ENCODE peak calls at places on chromosomes 11 and 22, in nine cellular contexts. One of them, this sample, is unnamed.

GRCh38 chr11:67303132-67303988 is at the start of gene SSH3:
- DNase-seq in GM23338: peak
- DNase-seq in HAP-1: peak
- DNase-seq in transverse colon: peak
- DNase-seq in skeletal muscle cell: no peak
- DNase-seq in progenitor cell of endocrine pancreas: peak
- DNase-seq in stimulated activated CD8-positive, alpha-beta memory T cell treated with anti-CD3 and anti-CD28 coated beads, Interleukin-7, amount 100 ng/mL, for 48 hours: no peak
- DNase-seq in stimulated activated naive CD4-positive, alpha-beta T cell: no peak
- DNase-seq in AG10803: peak
- DNase-seq in this sample: peak

GRCh38 chr11:12075822-12076821 is 34.3 kb upstream of the MICAL2 start:
- DNase-seq in transverse colon: peak
- DNase-seq in stimulated activated naive CD4-positive, alpha-beta T cell: no peak
- DNase-seq in GM23338: no peak
- DNase-seq in AG10803: peak
- DNase-seq in stimulated activated CD8-positive, alpha-beta memory T cell treated with anti-CD3 and anti-CD28 coated beads, Interleukin-7, amount 100 ng/mL, for 48 hours: no peak
- DNase-seq in progenitor cell of endocrine pancreas: no peak
- DNase-seq in HAP-1: no peak
- DNase-seq in skeletal muscle cell: peak
- DNase-seq in this sample: no peak

GRCh38 chr11:120196857-120197253 is 14.0 kb upstream of the OAF start:
- DNase-seq in stimulated activated naive CD4-positive, alpha-beta T cell: no peak
- DNase-seq in skeletal muscle cell: no peak
- DNase-seq in AG10803: no peak
- DNase-seq in transverse colon: no peak
- DNase-seq in stimulated activated CD8-positive, alpha-beta memory T cell treated with anti-CD3 and anti-CD28 coated beads, Interleukin-7, amount 100 ng/mL, for 48 hours: no peak
- DNase-seq in progenitor cell of endocrine pancreas: no peak
- DNase-seq in HAP-1: no peak
- DNase-seq in GM23338: no peak
- DNase-seq in this sample: no peak

GRCh38 chr11:133228406-133229330 is 303.6 kb downstream of the OPCML start:
- DNase-seq in AG10803: no peak
- DNase-seq in stimulated activated CD8-positive, alpha-beta memory T cell treated with anti-CD3 and anti-CD28 coated beads, Interleukin-7, amount 100 ng/mL, for 48 hours: no peak
- DNase-seq in transverse colon: peak
- DNase-seq in HAP-1: no peak
- DNase-seq in stimulated activated naive CD4-positive, alpha-beta T cell: no peak
- DNase-seq in GM23338: peak
- DNase-seq in skeletal muscle cell: no peak
- DNase-seq in progenitor cell of endocrine pancreas: no peak
- DNase-seq in this sample: no peak

GRCh38 chr11:76652989-76653673 is 17.4 kb downstream of the LRRC32 start:
- DNase-seq in skeletal muscle cell: no peak
- DNase-seq in transverse colon: no peak
- DNase-seq in progenitor cell of endocrine pancreas: no peak
- DNase-seq in stimulated activated CD8-positive, alpha-beta memory T cell treated with anti-CD3 and anti-CD28 coated beads, Interleukin-7, amount 100 ng/mL, for 48 hours: no peak
- DNase-seq in HAP-1: no peak
- DNase-seq in GM23338: no peak
- DNase-seq in AG10803: no peak
- DNase-seq in stimulated activated naive CD4-positive, alpha-beta T cell: no peak
- DNase-seq in this sample: no peak

GRCh38 chr22:31604137-31604705 is 57.8 kb downstream of the PISD start:
- DNase-seq in AG10803: no peak
- DNase-seq in progenitor cell of endocrine pancreas: no peak
- DNase-seq in stimulated activated naive CD4-positive, alpha-beta T cell: no peak
- DNase-seq in HAP-1: no peak
- DNase-seq in skeletal muscle cell: no peak
- DNase-seq in transverse colon: no peak
- DNase-seq in GM23338: no peak
- DNase-seq in stimulated activated CD8-positive, alpha-beta memory T cell treated with anti-CD3 and anti-CD28 coated beads, Interleukin-7, amount 100 ng/mL, for 48 hours: no peak
- DNase-seq in this sample: no peak

GRCh38 chr11:126124284-126124683 is 61.6 kb upstream of the CDON start:
- DNase-seq in skeletal muscle cell: peak
- DNase-seq in stimulated activated naive CD4-positive, alpha-beta T cell: no peak
- DNase-seq in GM23338: no peak
- DNase-seq in progenitor cell of endocrine pancreas: no peak
- DNase-seq in HAP-1: no peak
- DNase-seq in AG10803: no peak
- DNase-seq in stimulated activated CD8-positive, alpha-beta memory T cell treated with anti-CD3 and anti-CD28 coated beads, Interleukin-7, amount 100 ng/mL, for 48 hours: no peak
- DNase-seq in transverse colon: no peak
- DNase-seq in this sample: no peak

GRCh38 chr11:93969925-93970922 is 50.9 kb upstream of the HEPHL1 start:
- DNase-seq in progenitor cell of endocrine pancreas: no peak
- DNase-seq in GM23338: peak
- DNase-seq in AG10803: no peak
- DNase-seq in skeletal muscle cell: no peak
- DNase-seq in transverse colon: no peak
- DNase-seq in stimulated activated naive CD4-positive, alpha-beta T cell: no peak
- DNase-seq in stimulated activated CD8-positive, alpha-beta memory T cell treated with anti-CD3 and anti-CD28 coated beads, Interleukin-7, amount 100 ng/mL, for 48 hours: no peak
- DNase-seq in HAP-1: no peak
- DNase-seq in this sample: no peak

GRCh38 chr22:29344137-29344536 is 28.6 kb upstream of the RASL10A start:
- DNase-seq in GM23338: no peak
- DNase-seq in AG10803: peak
- DNase-seq in HAP-1: no peak
- DNase-seq in stimulated activated CD8-positive, alpha-beta memory T cell treated with anti-CD3 and anti-CD28 coated beads, Interleukin-7, amount 100 ng/mL, for 48 hours: no peak
- DNase-seq in progenitor cell of endocrine pancreas: no peak
- DNase-seq in skeletal muscle cell: peak
- DNase-seq in transverse colon: peak
- DNase-seq in stimulated activated naive CD4-positive, alpha-beta T cell: no peak
- DNase-seq in this sample: no peak

GRCh38 chr11:129639300-129639699 is 176.3 kb upstream of the TMEM45B start:
- DNase-seq in AG10803: peak
- DNase-seq in stimulated activated CD8-positive, alpha-beta memory T cell treated with anti-CD3 and anti-CD28 coated beads, Interleukin-7, amount 100 ng/mL, for 48 hours: no peak
- DNase-seq in skeletal muscle cell: peak
- DNase-seq in stimulated activated naive CD4-positive, alpha-beta T cell: no peak
- DNase-seq in GM23338: no peak
- DNase-seq in progenitor cell of endocrine pancreas: no peak
- DNase-seq in transverse colon: no peak
- DNase-seq in HAP-1: no peak
- DNase-seq in this sample: no peak

GRCh38 chr22:21762712-21763581 is 27.4 kb upstream of the YPEL1 start:
- DNase-seq in HAP-1: no peak
- DNase-seq in skeletal muscle cell: no peak
- DNase-seq in AG10803: no peak
- DNase-seq in stimulated activated naive CD4-positive, alpha-beta T cell: no peak
- DNase-seq in transverse colon: no peak
- DNase-seq in progenitor cell of endocrine pancreas: no peak
- DNase-seq in stimulated activated CD8-positive, alpha-beta memory T cell treated with anti-CD3 and anti-CD28 coated beads, Interleukin-7, amount 100 ng/mL, for 48 hours: peak
- DNase-seq in GM23338: no peak
- DNase-seq in this sample: no peak

GRCh38 chr11:30774451-30774850 is 188.3 kb upstream of the MPPED2 start:
- DNase-seq in progenitor cell of endocrine pancreas: no peak
- DNase-seq in HAP-1: no peak
- DNase-seq in stimulated activated CD8-positive, alpha-beta memory T cell treated with anti-CD3 and anti-CD28 coated beads, Interleukin-7, amount 100 ng/mL, for 48 hours: no peak
- DNase-seq in skeletal muscle cell: no peak
- DNase-seq in GM23338: peak
- DNase-seq in transverse colon: no peak
- DNase-seq in AG10803: no peak
- DNase-seq in stimulated activated naive CD4-positive, alpha-beta T cell: no peak
- DNase-seq in this sample: peak

GRCh38 chr11:43579171-43579918 is 101.2 kb upstream of the HSD17B12 start:
- DNase-seq in HAP-1: peak
- DNase-seq in stimulated activated naive CD4-positive, alpha-beta T cell: no peak
- DNase-seq in stimulated activated CD8-positive, alpha-beta memory T cell treated with anti-CD3 and anti-CD28 coated beads, Interleukin-7, amount 100 ng/mL, for 48 hours: no peak
- DNase-seq in GM23338: peak
- DNase-seq in skeletal muscle cell: no peak
- DNase-seq in progenitor cell of endocrine pancreas: no peak
- DNase-seq in AG10803: no peak
- DNase-seq in transverse colon: no peak
- DNase-seq in this sample: peak

GRCh38 chr22:26949193-26949592 is 291.8 kb downstream of the MIAT start:
- DNase-seq in skeletal muscle cell: no peak
- DNase-seq in progenitor cell of endocrine pancreas: peak
- DNase-seq in stimulated activated naive CD4-positive, alpha-beta T cell: no peak
- DNase-seq in HAP-1: peak
- DNase-seq in GM23338: peak
- DNase-seq in AG10803: no peak
- DNase-seq in transverse colon: no peak
- DNase-seq in stimulated activated CD8-positive, alpha-beta memory T cell treated with anti-CD3 and anti-CD28 coated beads, Interleukin-7, amount 100 ng/mL, for 48 hours: no peak
- DNase-seq in this sample: no peak

GRCh38 chr11:83521647-83522596 is 235.8 kb upstream of the CCDC90B start:
- DNase-seq in AG10803: peak
- DNase-seq in progenitor cell of endocrine pancreas: no peak
- DNase-seq in transverse colon: no peak
- DNase-seq in stimulated activated CD8-positive, alpha-beta memory T cell treated with anti-CD3 and anti-CD28 coated beads, Interleukin-7, amount 100 ng/mL, for 48 hours: no peak
- DNase-seq in HAP-1: peak
- DNase-seq in GM23338: peak
- DNase-seq in skeletal muscle cell: no peak
- DNase-seq in stimulated activated naive CD4-positive, alpha-beta T cell: no peak
- DNase-seq in this sample: peak

GRCh38 chr11:74479340-74480123 is 12.2 kb upstream of the KCNE3 start:
- DNase-seq in skeletal muscle cell: no peak
- DNase-seq in progenitor cell of endocrine pancreas: no peak
- DNase-seq in stimulated activated naive CD4-positive, alpha-beta T cell: no peak
- DNase-seq in stimulated activated CD8-positive, alpha-beta memory T cell treated with anti-CD3 and anti-CD28 coated beads, Interleukin-7, amount 100 ng/mL, for 48 hours: no peak
- DNase-seq in GM23338: no peak
- DNase-seq in HAP-1: no peak
- DNase-seq in transverse colon: no peak
- DNase-seq in AG10803: no peak
- DNase-seq in this sample: no peak

GRCh38 chr22:46535876-46536558 is 1.4 kb downstream of the CELSR1 start:
- DNase-seq in skeletal muscle cell: no peak
- DNase-seq in HAP-1: no peak
- DNase-seq in transverse colon: no peak
- DNase-seq in stimulated activated CD8-positive, alpha-beta memory T cell treated with anti-CD3 and anti-CD28 coated beads, Interleukin-7, amount 100 ng/mL, for 48 hours: no peak
- DNase-seq in progenitor cell of endocrine pancreas: no peak
- DNase-seq in stimulated activated naive CD4-positive, alpha-beta T cell: no peak
- DNase-seq in AG10803: no peak
- DNase-seq in GM23338: peak
- DNase-seq in this sample: no peak

GRCh38 chr11:5809122-5809519 is 397 bp downstream of the OR52N2 start:
- DNase-seq in skeletal muscle cell: no peak
- DNase-seq in stimulated activated naive CD4-positive, alpha-beta T cell: no peak
- DNase-seq in GM23338: no peak
- DNase-seq in AG10803: no peak
- DNase-seq in HAP-1: no peak
- DNase-seq in stimulated activated CD8-positive, alpha-beta memory T cell treated with anti-CD3 and anti-CD28 coated beads, Interleukin-7, amount 100 ng/mL, for 48 hours: no peak
- DNase-seq in transverse colon: no peak
- DNase-seq in progenitor cell of endocrine pancreas: no peak
- DNase-seq in this sample: no peak

GRCh38 chr11:71435278-71435951 is 12.8 kb downstream of the DHCR7 start:
- DNase-seq in skeletal muscle cell: no peak
- DNase-seq in stimulated activated naive CD4-positive, alpha-beta T cell: no peak
- DNase-seq in progenitor cell of endocrine pancreas: no peak
- DNase-seq in AG10803: no peak
- DNase-seq in transverse colon: no peak
- DNase-seq in stimulated activated CD8-positive, alpha-beta memory T cell treated with anti-CD3 and anti-CD28 coated beads, Interleukin-7, amount 100 ng/mL, for 48 hours: no peak
- DNase-seq in GM23338: no peak
- DNase-seq in HAP-1: no peak
- DNase-seq in this sample: no peak

GRCh38 chr11:75066061-75066460 is 30.6 kb downstream of the OR2AT4 start:
- DNase-seq in skeletal muscle cell: peak
- DNase-seq in HAP-1: no peak
- DNase-seq in AG10803: no peak
- DNase-seq in progenitor cell of endocrine pancreas: no peak
- DNase-seq in stimulated activated CD8-positive, alpha-beta memory T cell treated with anti-CD3 and anti-CD28 coated beads, Interleukin-7, amount 100 ng/mL, for 48 hours: no peak
- DNase-seq in GM23338: no peak
- DNase-seq in stimulated activated naive CD4-positive, alpha-beta T cell: no peak
- DNase-seq in transverse colon: no peak
- DNase-seq in this sample: no peak

GRCh38 chr11:130068986-130069683 is 559 bp upstream of the APLP2 start:
- DNase-seq in transverse colon: peak
- DNase-seq in AG10803: peak
- DNase-seq in progenitor cell of endocrine pancreas: no peak
- DNase-seq in stimulated activated CD8-positive, alpha-beta memory T cell treated with anti-CD3 and anti-CD28 coated beads, Interleukin-7, amount 100 ng/mL, for 48 hours: peak
- DNase-seq in stimulated activated naive CD4-positive, alpha-beta T cell: peak
- DNase-seq in HAP-1: no peak
- DNase-seq in GM23338: peak
- DNase-seq in skeletal muscle cell: peak
- DNase-seq in this sample: peak

GRCh38 chr11:107778839-107779517 is 67.1 kb upstream of the SLN start:
- DNase-seq in GM23338: no peak
- DNase-seq in transverse colon: no peak
- DNase-seq in stimulated activated CD8-positive, alpha-beta memory T cell treated with anti-CD3 and anti-CD28 coated beads, Interleukin-7, amount 100 ng/mL, for 48 hours: no peak
- DNase-seq in AG10803: no peak
- DNase-seq in stimulated activated naive CD4-positive, alpha-beta T cell: no peak
- DNase-seq in skeletal muscle cell: no peak
- DNase-seq in HAP-1: no peak
- DNase-seq in progenitor cell of endocrine pancreas: no peak
- DNase-seq in this sample: no peak

This sample was measured in NCI-H82.